ENCODE peak calls at places on chromosomes 4 and X, in four cellular contexts. E, V, G and I are unnamed samples.

GRCh38 chrX:111244238-111244750 is 26.0 kb downstream of the CAPN6 start:
- DNase-seq in E (peak), V (peak), G (no peak), I (no peak)

GRCh38 chr4:154559141-154559841 is 3.5 kb upstream of the FGB start:
- DNase-seq in E (peak), V (peak), G (no peak), I (no peak)

GRCh38 chrX:54721424-54721823 is 76.6 kb downstream of the ITIH6 start:
- DNase-seq in E (no peak), V (no peak), G (no peak), I (no peak)

GRCh38 chr4:146330392-146330791 is 116.1 kb downstream of the REELD1 start:
- DNase-seq in E (peak), V (peak), G (no peak), I (no peak)

GRCh38 chr4:141058739-141059507 is 74.3 kb downstream of the RNF150 start:
- DNase-seq in E (no peak), V (peak), G (no peak), I (no peak)

GRCh38 chr4:180335571-180335970 is 1907.6 kb upstream of the TENM3 start:
- DNase-seq in E (peak), V (peak), G (no peak), I (no peak)

GRCh38 chrX:110044531-110045249 is 41.8 kb downstream of the TMEM164 start:
- DNase-seq in E (no peak), V (no peak), G (no peak), I (no peak)

GRCh38 chr4:153512952-153513500 is 46.9 kb downstream of the TMEM131L start:
- DNase-seq in E (no peak), V (peak), G (no peak), I (no peak)

GRCh38 chrX:2550288-2551020 is 49.7 kb upstream of the DHRSX start:
- DNase-seq in E (no peak), V (no peak), G (no peak), I (no peak)

GRCh38 chr4:148881860-148882643 is 439.8 kb upstream of the NR3C2 start:
- DNase-seq in E (no peak), V (no peak), G (no peak), I (no peak)

GRCh38 chrX:5388087-5388486 is 840.6 kb downstream of the NLGN4X start:
- DNase-seq in E (no peak), V (no peak), G (no peak), I (no peak)

GRCh38 chr4:56425518-56425917 is 9.9 kb downstream of the PPAT start:
- DNase-seq in E (no peak), V (no peak), G (no peak), I (no peak)

GRCh38 chr4:98958065-98958464 is 29.1 kb upstream of the EIF4E start:
- DNase-seq in E (no peak), V (no peak), G (no peak), I (no peak)

GRCh38 chr4:159175165-159175988 is 72.5 kb downstream of the RAPGEF2 start:
- DNase-seq in E (peak), V (peak), G (peak), I (peak)

GRCh38 chr4:185134176-185134869 is 8.7 kb upstream of the SLC25A4 start:
- DNase-seq in E (peak), V (peak), G (no peak), I (no peak)

GRCh38 chr4:145619639-145619996 is 433 bp downstream of the MMAA start:
- DNase-seq in E (no peak), V (peak), G (no peak), I (no peak)

GRCh38 chr4:101183224-101183623 is 164.1 kb downstream of the PPP3CA start:
- DNase-seq in E (no peak), V (no peak), G (no peak), I (no peak)

GRCh38 chrX:53445977-53446376 is 11.8 kb upstream of the HSD17B10 start:
- DNase-seq in E (peak), V (peak), G (no peak), I (no peak)

GRCh38 chr4:151604238-151604637 is 156.6 kb downstream of the GATB start:
- DNase-seq in E (peak), V (peak), G (no peak), I (no peak)

GRCh38 chrX:121581885-121582284 is 534.5 kb downstream of the GLUD2 start:
- DNase-seq in E (peak), V (no peak), G (no peak), I (no peak)

GRCh38 chr4:107712236-107712635 is 7.8 kb downstream of the PAPSS1 start:
- DNase-seq in E (no peak), V (no peak), G (no peak), I (no peak)

GRCh38 chr4:96698891-96699290 is 859.0 kb downstream of the PDHA2 start:
- DNase-seq in E (peak), V (no peak), G (no peak), I (no peak)

GRCh38 chrX:123878177-123878576 is 18.3 kb downstream of the XIAP start:
- DNase-seq in E (no peak), V (peak), G (no peak), I (no peak)

GRCh38 chrX:102712216-102712966 is at the start of gene GPRASP2:
- DNase-seq in E (peak), V (peak), G (peak), I (peak)

GRCh38 chr4:25343671-25344070 is 31.1 kb downstream of the ZCCHC4 start:
- DNase-seq in E (no peak), V (no peak), G (no peak), I (no peak)

GRCh38 chrX:93594780-93595179 is 78.6 kb downstream of the NAP1L3 start:
- DNase-seq in E (no peak), V (no peak), G (no peak), I (no peak)

GRCh38 chr4:38831653-38832052 is 25.0 kb downstream of the TLR6 start:
- DNase-seq in E (no peak), V (no peak), G (no peak), I (no peak)

GRCh38 chr4:38832206-38832605 is 24.4 kb downstream of the TLR6 start:
- DNase-seq in E (no peak), V (no peak), G (no peak), I (no peak)

GRCh38 chr4:38834570-38834969 is 22.0 kb downstream of the TLR6 start:
- DNase-seq in E (no peak), V (no peak), G (no peak), I (no peak)

GRCh38 chr4:38829237-38829636 is 24.6 kb upstream of the TLR1 start:
- DNase-seq in E (no peak), V (no peak), G (no peak), I (no peak)

DNA sequence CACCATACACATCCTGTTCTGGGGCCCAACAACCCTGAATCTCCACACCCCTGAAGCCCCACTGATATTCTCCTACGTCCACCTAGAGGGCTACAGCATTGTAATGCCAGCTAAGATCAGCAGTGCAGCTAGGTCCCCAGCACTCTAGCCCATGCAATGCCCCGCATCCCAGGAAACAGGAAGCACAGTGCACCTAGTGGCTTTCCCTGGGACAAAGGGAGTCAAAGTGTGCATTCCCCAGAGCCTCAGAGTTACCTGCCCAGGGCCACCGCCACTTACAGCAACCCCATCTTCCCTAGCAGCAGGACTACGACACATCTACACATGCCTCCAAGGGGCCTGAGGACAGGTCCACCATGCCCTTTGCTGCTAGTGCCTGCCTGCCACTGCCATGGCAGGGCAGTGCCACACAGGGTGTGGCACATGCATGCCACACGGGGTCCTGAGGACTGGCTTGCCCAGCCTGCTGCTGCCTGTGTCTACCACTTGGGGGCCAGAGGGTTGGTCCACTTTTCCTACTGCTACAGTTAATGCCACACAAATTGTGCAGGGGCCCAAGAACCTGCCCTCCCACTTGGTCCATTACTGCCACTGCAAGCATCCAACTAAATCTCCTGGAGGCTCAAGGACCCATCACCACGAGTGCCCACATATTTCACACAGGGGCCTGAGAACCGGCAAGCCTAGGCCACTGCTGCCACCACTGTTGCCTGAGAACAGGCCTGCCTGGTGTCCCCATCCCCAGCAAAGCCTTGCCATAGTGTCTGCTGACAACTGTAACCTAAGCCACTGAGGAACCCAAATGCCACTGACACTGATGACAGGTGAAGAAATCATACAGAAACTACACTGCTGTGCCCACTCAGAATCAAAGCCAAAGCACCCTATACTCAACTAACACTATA is 23.7 kb downstream of the TLR6 start:
- DNase-seq in E (no peak), V (no peak), G (no peak), I (no peak)
- TF ChIP-seq CTCF in E (peak), V (peak), G (no peak), I (peak)

GRCh38 chrX:18206657-18207056 is 14.0 kb downstream of the BEND2 start:
- DNase-seq in E (no peak), V (no peak), G (no peak), I (no peak)

GRCh38 chrX:18210470-18210869 is 10.2 kb downstream of the BEND2 start:
- DNase-seq in E (peak), V (peak), G (no peak), I (no peak)
- TF ChIP-seq CTCF in E (peak), V (peak), G (no peak), I (peak)

GRCh38 chrX:12269484-12269883 is 131.2 kb downstream of the FRMPD4 start:
- DNase-seq in E (no peak), V (peak), G (no peak), I (no peak)
- TF ChIP-seq CTCF in E (no peak), V (peak), G (no peak), I (no peak)

GRCh38 chrX:130094712-130095111 is 15.6 kb downstream of the ELF4 start:
- DNase-seq in E (no peak), V (no peak), G (no peak), I (no peak)

GRCh38 chrX:130095249-130095648 is 15.0 kb downstream of the ELF4 start:
- DNase-seq in E (no peak), V (no peak), G (no peak), I (no peak)

GRCh38 chrX:130097507-130098201 is 12.6 kb downstream of the ELF4 start:
- DNase-seq in E (no peak), V (no peak), G (peak), I (no peak)

GRCh38 chrX:130091976-130092522 is 18.2 kb downstream of the ELF4 start:
- DNase-seq in E (no peak), V (no peak), G (no peak), I (no peak)

DNA sequence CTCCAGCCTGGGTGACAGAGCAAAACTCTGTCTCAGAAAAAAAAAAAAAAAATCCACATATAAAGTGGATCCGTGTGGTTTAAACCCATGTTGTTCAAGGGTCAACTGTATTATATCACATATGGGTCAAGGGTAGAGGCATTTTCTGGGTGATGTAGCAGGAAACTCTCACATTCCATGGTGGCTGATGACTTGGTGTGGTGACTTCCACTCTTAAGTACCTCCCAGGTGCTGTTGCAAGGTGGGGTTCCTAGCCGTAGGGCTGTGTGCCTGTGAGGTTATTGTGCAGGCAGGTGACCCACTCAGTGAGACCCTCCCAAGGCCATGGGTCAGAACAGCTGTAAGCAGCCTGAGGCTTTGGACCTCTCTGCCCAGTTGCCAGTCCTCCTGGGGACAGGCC is 17.0 kb downstream of the ELF4 start:
- DNase-seq in E (no peak), V (no peak), G (no peak), I (no peak)
- TF ChIP-seq CTCF in E (no peak), V (no peak), G (no peak), I (no peak)

DNA sequence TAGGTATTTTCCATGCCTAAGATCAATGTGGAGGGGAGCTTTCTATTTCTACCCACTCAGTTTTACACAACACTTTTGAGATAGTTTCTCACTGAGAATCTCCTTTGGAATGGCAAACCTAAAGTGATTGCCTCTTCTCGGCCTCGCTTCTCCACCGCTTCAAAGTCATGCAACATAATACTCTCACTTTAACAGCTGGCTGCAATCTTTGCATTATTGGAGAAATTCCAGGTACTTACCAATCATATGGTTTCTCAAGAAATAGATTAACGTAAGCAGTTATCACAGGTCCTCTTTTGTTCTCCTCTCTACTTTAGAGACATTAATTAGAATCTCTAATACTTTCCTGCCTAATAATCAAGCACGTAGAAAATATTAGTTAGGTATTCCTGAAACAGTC is 3.7 kb upstream of the IL13RA2 start:
- DNase-seq in E (no peak), V (no peak), G (no peak), I (no peak)
- TF ChIP-seq CTCF in E (no peak), V (no peak), G (no peak), I (no peak)

GRCh38 chr4:61985426-61985825 is 785.3 kb downstream of the ADGRL3 start:
- DNase-seq in E (no peak), V (no peak), G (no peak), I (no peak)

DNA sequence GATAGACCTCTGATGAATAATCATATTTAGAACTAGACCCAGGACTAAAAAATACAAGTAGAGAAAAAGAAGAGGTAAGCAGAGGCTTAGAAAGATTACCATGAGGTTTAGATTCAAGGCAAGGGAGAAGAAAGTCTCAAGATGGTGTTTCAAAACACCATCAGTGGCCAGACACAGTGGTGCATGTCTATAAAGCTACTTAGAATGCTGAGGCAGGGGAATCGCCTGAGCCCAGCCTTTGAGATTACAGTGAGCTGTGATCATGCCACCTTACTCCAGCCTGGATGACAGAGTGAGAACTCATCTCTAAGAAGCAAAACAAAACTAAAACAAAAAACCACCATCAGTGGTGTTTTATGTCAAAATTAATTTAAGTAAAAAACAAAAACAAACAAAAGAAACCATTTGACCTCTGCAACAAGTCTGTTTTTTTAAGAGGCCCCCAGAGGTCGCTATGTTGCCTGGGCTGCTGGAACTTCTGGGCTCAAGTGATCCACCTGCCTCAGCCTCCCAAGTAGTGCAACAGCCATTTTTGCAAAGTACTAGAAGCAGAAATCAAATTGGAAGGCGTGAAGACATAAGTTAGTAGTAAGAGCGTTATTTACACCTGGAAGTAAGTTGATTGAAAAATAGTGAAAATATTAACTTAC is 784.3 kb downstream of the ADGRL3 start:
- DNase-seq in E (no peak), V (no peak), G (no peak), I (no peak)
- TF ChIP-seq CTCF in E (no peak), V (no peak), G (no peak), I (no peak)

DNA sequence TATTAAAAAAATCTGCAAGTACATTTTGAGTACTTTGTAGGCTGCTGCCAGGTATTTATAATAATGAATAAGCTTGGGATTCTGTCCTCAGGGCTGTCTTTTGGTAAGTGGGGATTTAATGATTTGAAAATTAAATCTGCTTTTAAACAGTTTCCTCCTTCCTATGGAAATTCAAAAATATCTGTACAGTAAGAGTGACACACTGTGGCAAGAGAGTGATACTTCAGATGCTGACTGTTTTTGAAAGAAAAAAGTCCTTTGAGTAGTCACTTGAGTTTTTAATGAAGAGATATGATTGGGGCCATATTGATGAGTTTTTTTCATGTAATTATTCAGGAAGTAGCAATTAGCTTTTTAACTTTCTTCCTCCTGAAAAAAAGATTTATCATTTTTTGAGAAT is 49.2 kb downstream of the SMARCAD1 start:
- DNase-seq in E (peak), V (peak), G (no peak), I (no peak)
- TF ChIP-seq CTCF in E (peak), V (peak), G (no peak), I (peak)

GRCh38 chrX:35339796-35340195 is 397.2 kb downstream of the FAM47B start:
- DNase-seq in E (no peak), V (no peak), G (no peak), I (no peak)

DNA sequence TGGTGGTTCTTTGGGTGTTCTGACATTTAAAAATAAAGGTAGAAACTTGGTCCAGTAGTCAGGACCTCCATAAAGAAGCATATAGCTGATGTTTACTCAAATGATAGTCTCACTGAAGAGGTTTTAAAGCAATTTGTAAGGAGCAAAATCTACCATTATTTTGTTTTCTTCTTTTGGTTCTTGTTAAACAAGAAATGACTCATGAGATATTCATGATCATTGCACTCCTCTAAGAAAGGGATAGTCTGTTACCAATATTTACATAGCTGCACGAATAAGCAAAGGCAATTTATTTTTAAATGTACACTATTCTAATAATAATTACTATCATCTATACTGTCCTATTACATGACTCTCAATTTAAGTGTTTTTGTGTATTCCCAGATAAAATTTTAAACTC is 397.9 kb downstream of the FAM47B start:
- DNase-seq in E (no peak), V (no peak), G (no peak), I (no peak)
- TF ChIP-seq CTCF in E (no peak), V (no peak), G (no peak), I (no peak)

GRCh38 chrX:106220177-106220576 is 52.1 kb downstream of the PWWP3B start:
- DNase-seq in E (no peak), V (no peak), G (no peak), I (no peak)
- TF ChIP-seq CTCF in E (peak), V (peak), G (no peak), I (peak)

GRCh38 chr4:169615467-169616106 is 3.2 kb upstream of the NEK1 start:
- DNase-seq in E (no peak), V (no peak), G (no peak), I (no peak)

GRCh38 chr4:169618986-169619385 is 1.4 kb upstream of the CLCN3 start:
- DNase-seq in E (no peak), V (no peak), G (no peak), I (no peak)

GRCh38 chr4:169618286-169618685 is 2.1 kb upstream of the CLCN3 start:
- DNase-seq in E (no peak), V (peak), G (no peak), I (no peak)

GRCh38 chr4:169619518-169619957 is 840 bp upstream of the CLCN3 start:
- DNase-seq in E (peak), V (peak), G (peak), I (peak)

DNA sequence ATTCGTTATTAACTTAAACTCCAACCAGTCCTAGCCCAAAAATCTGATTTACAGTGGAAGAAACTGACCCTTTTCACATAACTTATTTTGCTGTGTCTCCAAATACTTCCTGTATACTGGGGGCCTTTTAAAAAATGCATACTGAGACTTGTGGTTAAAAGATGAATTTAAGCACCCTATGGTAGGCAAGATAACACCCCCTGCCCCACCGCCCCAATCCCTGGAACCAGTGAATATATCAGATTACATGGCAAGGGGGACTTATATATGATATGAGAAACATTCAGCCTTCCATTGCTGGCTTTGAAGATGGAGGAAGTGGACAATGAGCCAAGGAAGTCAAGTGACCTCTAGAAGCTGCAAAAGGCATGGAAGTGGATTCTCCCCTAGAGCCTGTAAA is 3.1 kb upstream of the CLCN3 start:
- DNase-seq in E (no peak), V (no peak), G (no peak), I (no peak)
- TF ChIP-seq CTCF in E (no peak), V (no peak), G (no peak), I (no peak)